ENCODE peak calls at places on chromosomes 16 and 17, in seven cellular contexts. N is EL, U is T-cell, D is GM12891, C is left lobe of liver, S is T-helper 17 cell, Z is kidney epithelial cell. T is an unnamed sample.

GRCh38 chr17:47687748-47688147 is 6.2 kb upstream of the TBKBP1 start:
- DNase-seq in S (no peak), C (no peak), D (no peak), N (no peak), U (no peak), Z (no peak), T (peak; percentile 85)

GRCh38 chr17:72665841-72666518 is 426.5 kb downstream of the SLC39A11 start:
- DNase-seq in Z (no peak), S (no peak), D (no peak), N (no peak), U (no peak), C (no peak), T (no peak)

GRCh38 chr17:17382060-17382449 is 78.9 kb downstream of the NT5M start:
- DNase-seq in D (no peak), N (no peak), S (no peak), U (no peak), C (no peak), Z (no peak), T (no peak)

GRCh38 chr17:42928714-42929496 is 28.3 kb downstream of the G6PC1 start:
- DNase-seq in D (peak; percentile 32), N (peak; percentile 66), S (no peak), U (no peak), C (peak; percentile 58), Z (peak; percentile 45), T (peak; percentile 82)

GRCh38 chr17:31052187-31052889 is 42.4 kb upstream of the NF1 start:
- DNase-seq in N (peak; percentile 98), S (no peak), Z (peak; percentile 58), U (peak; percentile 3), C (no peak), D (no peak), T (peak; percentile 97)

GRCh38 chr17:1220346-1220745 is 40.6 kb upstream of the ABR start:
- DNase-seq in D (no peak), C (no peak), N (no peak), Z (no peak), S (no peak), U (no peak), T (no peak)

GRCh38 chr16:17510532-17510931 is 39.8 kb upstream of the XYLT1 start:
- DNase-seq in D (no peak), U (no peak), S (no peak), N (peak; percentile 41), C (no peak), Z (no peak), T (no peak)

GRCh38 chr16:89720520-89720858 is 209 bp downstream of the VPS9D1 start:
- DNase-seq in S (no peak), U (no peak), Z (no peak), D (no peak), C (peak; percentile 82), N (peak; percentile 21), T (peak; percentile 78)

GRCh38 chr17:66564992-66565465 is 262.6 kb downstream of the PRKCA start:
- DNase-seq in S (no peak), Z (no peak), N (peak; percentile 73), C (no peak), D (no peak), U (no peak), T (peak; percentile 64)

T was measured in islet precursor cell.